ENCODE peak calls at places on chromosomes 1 and 21, in four cellular contexts. One of them, this sample, is unnamed.

GRCh38 chr1:15290382-15290781 is 43.4 kb downstream of the FHAD1 start:
- DNase-seq in BJ: no peak
- DNase-seq in breast epithelium: no peak
- DNase-seq in GM06990: no peak
- DNase-seq in this sample: no peak

GRCh38 chr1:2277741-2278488 is 49.8 kb downstream of the SKI start:
- DNase-seq in GM06990: no peak
- DNase-seq in BJ: no peak
- DNase-seq in breast epithelium: no peak
- DNase-seq in this sample: no peak

GRCh38 chr1:153308540-153308939 is 4.2 kb downstream of the PGLYRP3 start:
- DNase-seq in breast epithelium: no peak
- DNase-seq in BJ: no peak
- DNase-seq in GM06990: no peak
- DNase-seq in this sample: no peak

GRCh38 chr1:33442141-33442540 is 11.2 kb upstream of the PHC2 start:
- DNase-seq in GM06990: no peak
- DNase-seq in breast epithelium: no peak
- DNase-seq in BJ: no peak
- DNase-seq in this sample: no peak

GRCh38 chr1:42929434-42930177 is 29.1 kb downstream of the SLC2A1 start:
- DNase-seq in BJ: no peak
- DNase-seq in breast epithelium: no peak
- DNase-seq in GM06990: no peak
- DNase-seq in this sample: no peak

GRCh38 chr1:108080448-108080847 is 115.5 kb upstream of the VAV3 start:
- DNase-seq in BJ: no peak
- DNase-seq in GM06990: no peak
- DNase-seq in breast epithelium: no peak
- DNase-seq in this sample: no peak

GRCh38 chr1:119740886-119741780 is 27.6 kb downstream of the HMGCS2 start:
- DNase-seq in GM06990: no peak
- DNase-seq in BJ: no peak
- DNase-seq in breast epithelium: no peak
- DNase-seq in this sample: no peak

GRCh38 chr1:159935305-159935704 is 10.0 kb upstream of the TAGLN2 start:
- DNase-seq in BJ: no peak
- DNase-seq in GM06990: no peak
- DNase-seq in breast epithelium: no peak
- DNase-seq in this sample: no peak

GRCh38 chr1:51661081-51661518 is 44.2 kb downstream of the OSBPL9 start:
- DNase-seq in GM06990: no peak
- DNase-seq in breast epithelium: no peak
- DNase-seq in BJ: peak
- DNase-seq in this sample: peak

GRCh38 chr1:111449703-111450017 is 396 bp downstream of the ATP5PB start:
- DNase-seq in GM06990: no peak
- DNase-seq in BJ: no peak
- DNase-seq in breast epithelium: no peak
- DNase-seq in this sample: no peak

GRCh38 chr1:116987256-116987555 is 14.4 kb upstream of the CD101 start:
- DNase-seq in BJ: no peak
- DNase-seq in GM06990: no peak
- DNase-seq in breast epithelium: no peak
- DNase-seq in this sample: no peak

GRCh38 chr21:46393941-46394818 is 64.5 kb upstream of the DIP2A start:
- DNase-seq in BJ: no peak
- DNase-seq in breast epithelium: no peak
- DNase-seq in GM06990: no peak
- DNase-seq in this sample: no peak

GRCh38 chr1:21060523-21060922 is 116.2 kb downstream of the EIF4G3 start:
- DNase-seq in BJ: no peak
- DNase-seq in breast epithelium: no peak
- DNase-seq in GM06990: no peak
- DNase-seq in this sample: no peak

GRCh38 chr21:44463716-44464115 is 8.4 kb downstream of the LRRC3 start:
- DNase-seq in BJ: no peak
- DNase-seq in breast epithelium: no peak
- DNase-seq in GM06990: no peak
- DNase-seq in this sample: no peak

GRCh38 chr1:167904641-167905040 is 9.3 kb downstream of the ADCY10 start:
- DNase-seq in breast epithelium: no peak
- DNase-seq in BJ: peak
- DNase-seq in GM06990: no peak
- DNase-seq in this sample: peak

GRCh38 chr1:167627865-167628641 is 2.0 kb upstream of the RCSD1 start:
- DNase-seq in GM06990: peak
- DNase-seq in BJ: no peak
- DNase-seq in breast epithelium: no peak
- DNase-seq in this sample: no peak

GRCh38 chr1:1114431-1114830 is 1.5 kb downstream of the C1orf159 start:
- DNase-seq in BJ: no peak
- DNase-seq in breast epithelium: no peak
- DNase-seq in GM06990: no peak
- DNase-seq in this sample: no peak

GRCh38 chr1:112722601-112723510 is 7.7 kb upstream of the PPM1J start:
- DNase-seq in BJ: no peak
- DNase-seq in GM06990: no peak
- DNase-seq in breast epithelium: no peak
- DNase-seq in this sample: no peak

GRCh38 chr1:218426343-218426657 is 81.2 kb downstream of the TGFB2 start:
- DNase-seq in GM06990: no peak
- DNase-seq in breast epithelium: peak
- DNase-seq in BJ: no peak
- DNase-seq in this sample: no peak

GRCh38 chr1:185674201-185674600 is 60.0 kb upstream of the HMCN1 start:
- DNase-seq in breast epithelium: no peak
- DNase-seq in GM06990: no peak
- DNase-seq in BJ: no peak
- DNase-seq in this sample: no peak

GRCh38 chr1:53837924-53838653 is at the start of gene NDC1:
- DNase-seq in BJ: peak
- DNase-seq in breast epithelium: peak
- DNase-seq in GM06990: peak
- DNase-seq in this sample: peak
- TF ChIP-seq CTCF in BJ: peak
- TF ChIP-seq CTCF in breast epithelium: no peak
- TF ChIP-seq CTCF in GM06990: no peak
- TF ChIP-seq CTCF in this sample: no peak

DNA sequence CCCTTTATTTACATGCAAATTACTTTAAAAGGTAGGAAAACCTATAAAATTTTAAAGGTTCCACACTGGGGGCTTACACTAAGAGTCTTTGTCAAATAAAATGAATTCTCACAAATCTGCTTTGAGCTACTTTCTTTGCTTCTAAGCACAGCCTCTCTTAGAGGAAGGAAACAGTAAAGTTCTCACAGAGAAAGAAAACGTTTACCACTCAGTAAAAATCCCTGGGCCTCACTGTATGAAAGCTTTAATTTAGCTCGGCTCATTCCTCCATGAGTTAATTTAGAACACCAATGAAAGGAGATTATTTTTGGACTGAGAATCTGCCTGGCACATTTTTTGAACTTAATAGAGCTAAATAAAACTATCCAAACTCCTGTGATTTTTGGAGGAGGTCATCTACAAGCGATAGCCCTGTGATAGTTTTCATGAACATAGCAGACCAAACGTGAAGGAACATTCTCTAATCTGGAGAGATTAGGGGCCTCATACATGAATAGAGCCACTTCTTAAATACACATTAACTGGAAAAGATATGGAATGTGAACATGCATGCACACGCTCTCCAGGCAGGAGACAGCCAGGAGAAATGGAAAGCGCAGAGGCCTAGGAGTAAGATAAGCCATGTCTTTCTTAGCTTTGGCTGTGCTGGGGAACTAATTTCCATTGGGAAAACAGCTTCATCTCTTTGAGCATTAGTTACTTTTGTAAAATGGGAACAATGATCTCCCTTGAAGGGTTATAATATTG is 32.8 kb downstream of the PRRX1 start:
- DNase-seq in breast epithelium: no peak
- DNase-seq in BJ: no peak
- DNase-seq in GM06990: no peak
- DNase-seq in this sample: no peak
- TF ChIP-seq CTCF in breast epithelium: no peak
- TF ChIP-seq CTCF in BJ: no peak
- TF ChIP-seq CTCF in GM06990: no peak
- TF ChIP-seq CTCF in this sample: no peak

GRCh38 chr21:33132054-33132453 is 62.1 kb downstream of the OLIG1 start:
- DNase-seq in GM06990: no peak
- DNase-seq in BJ: no peak
- DNase-seq in breast epithelium: no peak
- DNase-seq in this sample: no peak
- TF ChIP-seq CTCF in GM06990: peak
- TF ChIP-seq CTCF in BJ: no peak
- TF ChIP-seq CTCF in breast epithelium: no peak
- TF ChIP-seq CTCF in this sample: no peak

GRCh38 chr1:89910780-89911179 is 84.1 kb upstream of the ZNF326 start:
- DNase-seq in breast epithelium: no peak
- DNase-seq in BJ: peak
- DNase-seq in GM06990: no peak
- DNase-seq in this sample: peak
- TF ChIP-seq CTCF in breast epithelium: no peak
- TF ChIP-seq CTCF in BJ: no peak
- TF ChIP-seq CTCF in GM06990: no peak
- TF ChIP-seq CTCF in this sample: no peak

GRCh38 chr1:56923207-56923606 is 42.6 kb downstream of the C8B start:
- DNase-seq in breast epithelium: no peak
- DNase-seq in GM06990: no peak
- DNase-seq in BJ: no peak
- DNase-seq in this sample: no peak
- TF ChIP-seq CTCF in breast epithelium: no peak
- TF ChIP-seq CTCF in GM06990: no peak
- TF ChIP-seq CTCF in BJ: no peak
- TF ChIP-seq CTCF in this sample: no peak

DNA sequence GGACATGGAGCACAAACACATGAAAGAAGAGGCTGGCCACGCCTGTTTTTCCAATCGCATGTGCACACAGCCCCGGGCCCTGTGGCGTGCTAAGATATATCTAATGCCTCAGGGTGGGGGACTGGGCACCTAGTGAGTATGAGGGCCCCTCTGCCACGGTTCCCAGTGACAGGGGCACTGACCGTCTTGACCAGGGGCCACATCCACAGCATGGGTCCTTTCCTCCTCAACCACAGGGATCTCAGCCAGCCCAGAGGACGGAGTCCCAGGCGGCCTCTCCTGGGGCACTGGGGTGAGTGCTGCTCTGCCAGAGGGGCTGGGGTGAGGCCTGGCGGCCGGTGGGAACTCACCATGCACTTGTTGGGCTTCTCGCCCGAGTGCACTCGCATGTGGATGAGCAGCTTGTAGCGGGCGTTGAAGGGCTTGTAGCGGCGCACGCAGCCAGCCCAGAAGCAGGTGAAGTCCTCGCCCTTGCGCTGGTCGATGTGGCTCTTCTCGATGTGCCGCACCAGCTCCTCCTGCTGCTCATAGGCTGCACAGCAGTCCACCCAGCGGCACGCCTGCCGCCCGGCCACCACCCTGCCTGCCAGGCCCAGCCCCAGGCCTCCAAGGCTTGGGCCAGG is 134.7 kb downstream of the DMRTB1 start:
- DNase-seq in breast epithelium: no peak
- DNase-seq in GM06990: no peak
- DNase-seq in BJ: no peak
- DNase-seq in this sample: no peak
- TF ChIP-seq CTCF in breast epithelium: no peak
- TF ChIP-seq CTCF in GM06990: peak
- TF ChIP-seq CTCF in BJ: no peak
- TF ChIP-seq CTCF in this sample: no peak

DNA sequence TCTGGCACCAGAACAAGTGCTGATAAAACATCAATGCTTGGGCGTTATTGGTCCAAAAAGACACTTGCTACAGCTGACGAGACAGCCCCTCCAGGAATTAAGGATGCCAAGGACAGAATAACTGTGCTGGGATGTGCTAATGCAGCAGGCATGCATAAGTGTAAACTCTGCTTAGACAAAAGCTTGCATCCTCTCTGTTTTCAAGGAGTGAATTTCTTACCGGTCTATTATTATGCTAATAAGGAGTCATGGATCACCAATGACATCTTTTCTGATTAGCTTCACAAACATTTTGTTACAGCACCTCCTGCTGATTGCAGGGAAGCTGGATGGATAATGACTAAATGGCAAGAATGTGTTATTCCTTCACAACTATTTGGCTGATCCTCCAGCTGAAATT is 402.0 kb downstream of the LTN1 start:
- DNase-seq in breast epithelium: no peak
- DNase-seq in BJ: no peak
- DNase-seq in GM06990: no peak
- DNase-seq in this sample: no peak
- TF ChIP-seq CTCF in breast epithelium: no peak
- TF ChIP-seq CTCF in BJ: no peak
- TF ChIP-seq CTCF in GM06990: no peak
- TF ChIP-seq CTCF in this sample: no peak

GRCh38 chr1:94599090-94599813 is 57.7 kb upstream of the F3 start:
- DNase-seq in breast epithelium: peak
- DNase-seq in BJ: no peak
- DNase-seq in GM06990: no peak
- DNase-seq in this sample: no peak
- TF ChIP-seq CTCF in breast epithelium: no peak
- TF ChIP-seq CTCF in BJ: peak
- TF ChIP-seq CTCF in GM06990: no peak
- TF ChIP-seq CTCF in this sample: peak